ENCODE peak calls at places on chromosomes 4 and X, in eight cellular contexts. H is GM06990; J is A549; O is mucosa of descending colon; M is NT2/D1; R is GM12865; P is right cardiac atrium; L is naive thymus-derived CD4-positive, alpha-beta T cell. Z is an unnamed sample.

GRCh38 chr4:26001413-26001812 is 87.4 kb downstream of the SMIM20 start:
- DNase-seq in H (no peak), J (no peak), O (no peak), M (no peak), R (no peak), P (no peak), L (no peak), Z (no peak)

GRCh38 chrX:120358687-120359086 is 3.2 kb upstream of the ATP1B4 start:
- DNase-seq in H (no peak), J (no peak), O (no peak), M (no peak), R (no peak), P (no peak), L (no peak), Z (no peak)

GRCh38 chrX:105226499-105226898 is 6.0 kb upstream of the TEX13A start:
- DNase-seq in H (no peak), J (no peak), O (no peak), M (peak; percentile 8), R (no peak), P (no peak), L (no peak), Z (no peak)

GRCh38 chr4:24846716-24847115 is 51.3 kb downstream of the SOD3 start:
- DNase-seq in H (no peak), J (no peak), O (no peak), M (no peak), R (no peak), P (no peak), L (no peak), Z (no peak)

GRCh38 chr4:83282049-83282535 is 2.5 kb downstream of the COQ2 start:
- DNase-seq in H (no peak), J (peak; percentile 42), O (no peak), M (no peak), R (peak; percentile 81), P (no peak), L (peak; percentile 71), Z (peak; percentile 72)

GRCh38 chrX:108001218-108001814 is 19.1 kb upstream of the TEX13B start:
- DNase-seq in H (no peak), J (peak; percentile 28), O (no peak), M (no peak), R (peak; percentile 59), P (no peak), L (peak; percentile 36), Z (peak; percentile 45)

GRCh38 chr4:90718926-90719325 is 591.7 kb downstream of the CCSER1 start:
- DNase-seq in H (no peak), J (no peak), O (no peak), M (no peak), R (no peak), P (peak; percentile 12), L (no peak), Z (no peak)

GRCh38 chr4:172142331-172142738 is 329.1 kb downstream of the GALNTL6 start:
- DNase-seq in H (no peak), J (no peak), O (no peak), M (no peak), R (no peak), P (no peak), L (no peak), Z (no peak)

DNA sequence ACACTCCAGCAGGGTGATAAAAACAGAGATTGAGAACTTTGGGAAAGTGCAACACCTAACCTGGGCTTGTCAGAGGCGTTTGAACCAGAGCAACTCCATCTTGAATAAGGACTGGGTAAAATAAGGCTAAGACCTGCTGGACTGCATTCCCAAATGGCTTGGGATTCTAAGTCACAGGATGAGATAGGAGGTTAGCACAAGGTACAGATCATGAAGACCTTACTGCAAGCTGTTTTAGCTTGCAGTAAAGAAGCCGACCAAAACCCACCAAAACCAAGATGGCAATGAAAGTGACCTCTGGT is 43.9 kb downstream of the SCFD2 start:
- DNase-seq in H (no peak), J (no peak), O (no peak), M (no peak), R (no peak), P (no peak), L (no peak), Z (no peak)
- H3K4me3 ChIP-seq in H (no peak overlapping the region), J (no peak overlapping the region), O (no peak overlapping the region), M (no peak overlapping the region), R (no peak overlapping the region), P (no peak overlapping the region), L (no peak overlapping the region), Z (no peak overlapping the region)

GRCh38 chr4:186840771-186841301 is 117.2 kb upstream of the FAT1 start:
- DNase-seq in H (no peak), J (no peak), O (no peak), M (no peak), R (no peak), P (peak; percentile 72), L (no peak), Z (no peak)

GRCh38 chr4:186838295-186838694 is 114.6 kb upstream of the FAT1 start:
- DNase-seq in H (no peak), J (no peak), O (no peak), M (no peak), R (no peak), P (no peak), L (no peak), Z (no peak)

GRCh38 chr4:186840222-186840701 is 116.6 kb upstream of the FAT1 start:
- DNase-seq in H (no peak), J (no peak), O (peak; percentile 52), M (no peak), R (no peak), P (peak; percentile 75), L (no peak), Z (no peak)

GRCh38 chr4:186844059-186844681 is 120.5 kb upstream of the FAT1 start:
- DNase-seq in H (no peak), J (no peak), O (peak; percentile 44), M (no peak), R (no peak), P (peak; percentile 44), L (no peak), Z (no peak)

DNA sequence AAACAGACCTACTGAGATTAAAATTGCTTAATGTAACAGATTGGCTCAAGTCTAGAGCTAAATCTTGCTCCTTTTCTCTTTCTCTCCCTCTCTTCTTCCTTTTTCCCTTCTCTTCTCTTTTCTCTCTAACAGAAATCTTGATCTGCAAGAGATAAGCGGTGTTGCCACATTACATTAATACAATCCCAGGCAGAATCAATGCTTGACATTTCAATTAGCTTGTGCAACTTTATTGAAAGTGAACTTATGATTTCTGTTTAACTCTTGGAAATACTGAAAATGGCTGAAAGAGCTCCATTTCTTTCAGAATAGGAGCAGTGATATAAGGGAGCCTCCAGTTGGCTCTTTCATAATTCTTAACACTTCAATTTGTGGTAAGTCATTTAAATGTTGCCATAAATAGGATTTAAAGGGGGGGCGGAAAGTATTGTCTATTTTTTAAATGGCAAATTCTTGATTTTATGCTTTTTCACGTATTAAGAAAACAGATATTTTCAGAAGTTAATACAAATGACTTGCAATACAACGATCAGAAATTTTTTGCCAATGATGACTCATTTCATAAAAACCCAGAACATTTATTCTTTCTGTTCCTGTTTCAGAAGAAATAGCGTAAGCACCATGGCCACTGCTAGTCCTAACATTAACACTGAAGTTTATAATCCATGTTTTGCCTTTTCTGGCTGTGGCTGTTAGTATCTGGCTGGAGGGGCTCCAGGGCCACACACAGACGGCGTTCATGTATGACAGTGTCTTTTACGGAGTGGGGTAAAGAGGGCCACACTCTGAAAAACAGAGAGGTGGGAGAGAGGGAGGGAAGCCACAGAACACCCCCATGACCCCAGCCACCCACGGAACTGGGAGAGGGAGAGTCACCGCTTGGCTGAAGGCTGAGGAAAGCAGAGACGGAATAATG is 115.7 kb upstream of the FAT1 start:
- DNase-seq in H (peak; percentile 18), J (no peak), O (no peak), M (no peak), R (peak; percentile 30), P (peak; percentile 58), L (no peak), Z (no peak)
- H3K4me3 ChIP-seq in H (no peak overlapping the region), J (no peak overlapping the region), O (no peak overlapping the region), M (no peak overlapping the region), R (no peak overlapping the region), P (peak overlapping the region; percentile 0), L (no peak overlapping the region), Z (no peak overlapping the region)

GRCh38 chr4:76689079-76689817 is 208.7 kb downstream of the SOWAHB start:
- DNase-seq in H (peak; percentile 32), J (peak; percentile 47), O (peak; percentile 65), M (no peak), R (peak; percentile 49), P (peak; percentile 79), L (no peak), Z (no peak)

GRCh38 chr4:76688737-76689078 is 209.2 kb downstream of the SOWAHB start:
- DNase-seq in H (no peak), J (no peak), O (no peak), M (no peak), R (peak; percentile 42), P (no peak), L (no peak), Z (no peak)

GRCh38 chr4:76690906-76691275 is 207.1 kb downstream of the SOWAHB start:
- DNase-seq in H (no peak), J (no peak), O (no peak), M (no peak), R (no peak), P (no peak), L (no peak), Z (no peak)

GRCh38 chr4:76690091-76690905 is 207.6 kb downstream of the SOWAHB start:
- DNase-seq in H (no peak), J (peak; percentile 14), O (no peak), M (no peak), R (peak; percentile 23), P (no peak), L (no peak), Z (no peak)

DNA sequence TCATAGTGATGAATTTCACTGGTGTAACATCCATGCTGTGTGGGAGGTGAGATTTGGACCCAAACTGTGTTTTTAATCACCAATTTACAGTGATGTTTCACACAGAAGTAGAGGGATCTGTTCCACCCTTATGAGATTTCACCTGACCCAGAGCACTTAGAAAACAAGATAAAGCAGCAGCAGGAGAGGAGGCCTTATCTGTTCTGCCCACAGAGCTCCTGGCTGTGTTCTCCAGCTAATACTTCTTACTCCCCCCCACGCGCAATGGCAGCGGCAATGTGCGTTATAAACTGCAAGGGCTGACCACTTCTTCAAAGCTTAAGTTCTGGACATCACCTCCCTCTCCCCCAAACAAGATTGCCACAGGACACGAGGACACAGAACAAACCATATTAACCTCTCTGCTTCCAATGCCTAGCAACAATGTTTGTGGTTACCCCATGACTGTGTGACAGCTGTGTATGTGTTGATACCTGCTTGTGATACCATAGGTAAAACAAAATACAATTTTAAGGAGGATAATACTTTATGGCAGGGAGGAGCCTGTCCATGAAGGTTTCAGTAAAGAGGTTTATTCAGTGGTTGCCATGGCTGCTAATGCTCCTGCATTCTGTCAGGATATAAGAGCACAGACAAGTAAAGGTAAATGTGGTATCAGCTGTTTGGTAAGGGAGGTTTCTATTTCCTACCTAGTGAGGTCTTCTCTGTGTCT is 210.1 kb downstream of the SOWAHB start:
- DNase-seq in H (no peak), J (no peak), O (no peak), M (no peak), R (no peak), P (no peak), L (no peak), Z (no peak)
- H3K4me3 ChIP-seq in H (no peak overlapping the region), J (no peak overlapping the region), O (no peak overlapping the region), M (no peak overlapping the region), R (no peak overlapping the region), P (no peak overlapping the region), L (no peak overlapping the region), Z (no peak overlapping the region)

DNA sequence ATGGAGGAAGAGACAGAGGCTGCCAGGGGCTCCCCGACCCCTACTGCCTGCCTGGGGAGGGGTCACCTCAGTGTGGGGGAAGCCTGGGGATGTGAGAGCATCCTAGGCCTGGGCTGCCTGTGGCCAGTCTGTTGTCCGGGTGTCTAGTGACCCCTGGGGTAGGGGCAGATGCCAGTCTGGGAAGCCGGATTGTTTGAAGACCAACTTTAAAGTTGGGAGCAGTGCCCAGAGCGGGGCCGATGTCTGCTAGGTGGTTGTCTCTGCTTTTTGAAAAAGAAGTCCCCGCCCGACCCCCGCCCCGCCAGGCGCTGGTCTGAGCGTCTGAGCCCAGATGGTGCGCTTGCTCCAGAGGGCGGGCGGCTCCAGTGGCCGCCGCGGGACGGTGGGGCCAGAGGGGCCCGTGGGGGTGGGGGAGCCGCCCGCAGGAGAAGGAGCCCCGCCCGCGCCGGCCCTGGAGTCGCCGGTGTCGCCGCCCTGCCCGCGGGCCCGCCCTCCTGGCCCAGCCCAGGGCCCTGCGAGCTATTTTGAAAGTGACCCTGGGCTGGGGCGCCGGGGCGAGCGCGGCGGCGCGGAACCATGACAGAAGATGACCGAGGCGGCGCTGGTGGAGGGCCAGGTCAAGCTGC is at the start of gene DOK7:
- DNase-seq in H (no peak), J (no peak), O (peak; percentile 45), M (no peak), R (no peak), P (peak; percentile 85), L (no peak), Z (no peak)
- H3K4me3 ChIP-seq in H (no peak within 1 kb of the TSS), J (peak within 1 kb of the TSS; percentile 36), O (no peak within 1 kb of the TSS), M (peak within 1 kb of the TSS; percentile 11), R (no peak within 1 kb of the TSS), P (peak within 1 kb of the TSS; percentile 67), L (no peak within 1 kb of the TSS), Z (no peak within 1 kb of the TSS)